ENCODE peak calls at places on chromosomes 4 and X, in eight cellular contexts. W, T, I, N, D, A, G and O are unnamed samples.

GRCh38 chrX:16892504-16893362 is 22.6 kb upstream of the RBBP7 start:
- DNase-seq in D (peak; percentile 53), T (peak; percentile 77), W (peak; percentile 92), G (peak; percentile 74), A (peak; percentile 92), I (no peak), N (peak; percentile 63), O (no peak)

GRCh38 chr4:102783006-102783405 is 22.2 kb upstream of the MANBA start:
- DNase-seq in T (peak; percentile 47), G (no peak), W (no peak), I (no peak), D (no peak), N (no peak), A (no peak), O (no peak)

GRCh38 chr4:95417531-95417930 is 131.2 kb downstream of the UNC5C start:
- DNase-seq in G (no peak), W (no peak), A (no peak), T (no peak), I (no peak), N (no peak), D (no peak), O (no peak)

GRCh38 chr4:29588615-29589014 is 1131.6 kb upstream of the PCDH7 start:
- DNase-seq in D (peak; percentile 41), N (no peak), I (no peak), T (no peak), A (no peak), W (no peak), G (no peak), O (no peak)

GRCh38 chr4:113086172-113086695 is 36.8 kb downstream of the ANK2 start:
- DNase-seq in W (no peak), G (no peak), A (no peak), T (no peak), D (no peak), N (no peak), I (no peak), O (no peak)

GRCh38 chr4:74661427-74662171 is 132.7 kb downstream of the BTC start:
- DNase-seq in G (no peak), W (no peak), D (no peak), T (peak; percentile 78), A (no peak), I (no peak), N (no peak), O (peak; percentile 5)

GRCh38 chr4:153209410-153209809 is 5.2 kb downstream of the TRIM2 start:
- DNase-seq in T (no peak), I (no peak), D (no peak), G (no peak), W (peak; percentile 35), A (no peak), N (no peak), O (no peak)

GRCh38 chrX:2266445-2267349 is 234.1 kb downstream of the DHRSX start:
- DNase-seq in D (no peak), G (no peak), N (no peak), T (no peak), A (no peak), W (no peak), I (no peak), O (no peak)

GRCh38 chr4:77078401-77078800 is 2.6 kb upstream of the CCNI start:
- DNase-seq in A (no peak), I (no peak), T (no peak), W (no peak), N (no peak), G (no peak), D (no peak), O (no peak)

GRCh38 chr4:55121246-55121645 is 4.1 kb downstream of the KDR start:
- DNase-seq in I (no peak), T (no peak), D (no peak), N (no peak), G (no peak), W (no peak), A (no peak), O (no peak)

GRCh38 chrX:7073336-7073735 is 74.2 kb upstream of the STS start:
- DNase-seq in W (no peak), I (no peak), G (no peak), T (no peak), D (no peak), N (no peak), A (no peak), O (no peak)

GRCh38 chrX:130974323-130974722 is 71.3 kb upstream of the ENOX2 start:
- DNase-seq in I (no peak), D (no peak), W (no peak), T (peak; percentile 61), G (no peak), N (no peak), A (no peak), O (peak; percentile 14)

GRCh38 chrX:136906921-136907510 is 26.5 kb upstream of the RBMX start:
- DNase-seq in A (no peak), G (no peak), W (no peak), N (no peak), T (no peak), I (no peak), D (no peak), O (no peak)

GRCh38 chr4:1154126-1154522 is 18.3 kb downstream of the SPON2 start:
- DNase-seq in G (no peak), I (no peak), W (no peak), D (no peak), T (no peak), A (no peak), N (no peak), O (no peak)

GRCh38 chr4:15963568-15963967 is 593 bp upstream of the FGFBP2 start:
- DNase-seq in T (no peak), G (no peak), W (no peak), D (no peak), A (no peak), N (no peak), I (no peak), O (no peak)

GRCh38 chr4:138110815-138111214 is 131.3 kb downstream of the SLC7A11 start:
- DNase-seq in T (peak; percentile 5), N (no peak), G (no peak), I (no peak), A (no peak), W (no peak), D (no peak), O (no peak)

GRCh38 chr4:88382621-88383020 is 4.0 kb downstream of the HERC6 start:
- DNase-seq in N (no peak), A (no peak), I (no peak), D (no peak), W (no peak), G (no peak), T (no peak), O (no peak)

GRCh38 chr4:55258152-55258863 is 87.7 kb upstream of the SRD5A3 start:
- DNase-seq in N (no peak), I (no peak), A (no peak), T (no peak), W (no peak), G (no peak), D (no peak), O (no peak)

GRCh38 chr4:83128235-83128929 is 13.9 kb upstream of the PLAC8 start:
- DNase-seq in G (no peak), W (no peak), A (no peak), I (no peak), T (peak; percentile 90), N (no peak), D (peak; percentile 85), O (no peak)

GRCh38 chr4:85722806-85723205 is 247.9 kb downstream of the ARHGAP24 start:
- DNase-seq in G (no peak), W (no peak), N (no peak), T (peak; percentile 80), I (no peak), D (no peak), A (no peak), O (no peak)

GRCh38 chr4:20395160-20395773 is 143.6 kb downstream of the SLIT2 start:
- DNase-seq in I (no peak), W (peak; percentile 88), G (no peak), T (peak; percentile 41), D (no peak), A (peak; percentile 72), N (no peak), O (no peak)

GRCh38 chr4:139191373-139191772 is 14.4 kb upstream of the ELF2 start:
- DNase-seq in T (no peak), N (no peak), I (no peak), A (no peak), G (no peak), W (no peak), D (no peak), O (no peak)

GRCh38 chr4:183960021-183960420 is 54.9 kb downstream of the STOX2 start:
- DNase-seq in I (no peak), A (peak; percentile 73), N (no peak), D (no peak), W (peak; percentile 70), G (no peak), T (peak; percentile 11), O (no peak)

GRCh38 chrX:117973175-117974075 is 143.2 kb downstream of the KLHL13 start:
- DNase-seq in T (no peak), W (no peak), A (no peak), D (no peak), G (no peak), I (no peak), N (peak; percentile 38), O (no peak)

GRCh38 chr4:8274772-8275241 is 5.3 kb downstream of the HTRA3 start:
- DNase-seq in I (no peak), G (peak; percentile 81), D (peak; percentile 92), N (no peak), W (no peak), A (no peak), T (peak; percentile 99), O (peak; percentile 82)

GRCh38 chr4:124183926-124184325 is 528.6 kb downstream of the ANKRD50 start:
- DNase-seq in G (no peak), I (no peak), D (no peak), T (peak; percentile 37), W (no peak), A (no peak), N (no peak), O (no peak)

GRCh38 chr4:145808021-145808650 is 128.2 kb downstream of the C4orf51 start:
- DNase-seq in I (no peak), A (peak; percentile 50), D (peak; percentile 67), T (peak; percentile 97), N (no peak), W (peak; percentile 55), G (no peak), O (peak; percentile 60)

GRCh38 chr4:94126669-94127068 is 81.0 kb upstream of the SMARCAD1 start:
- DNase-seq in T (peak; percentile 2), N (no peak), A (no peak), D (no peak), G (no peak), W (peak; percentile 59), I (no peak), O (no peak)

GRCh38 chr4:130808492-130808891 is 1712.5 kb downstream of the C4orf33 start:
- DNase-seq in D (no peak), T (no peak), A (no peak), N (no peak), G (no peak), I (no peak), W (peak; percentile 60), O (no peak)

GRCh38 chrX:48958635-48959094 is 1.3 kb upstream of the OTUD5 start:
- DNase-seq in W (peak; percentile 10), A (no peak), T (peak; percentile 86), I (no peak), G (no peak), D (peak; percentile 32), N (no peak), O (peak; percentile 64)

GRCh38 chrX:48606091-48606490 is 8.8 kb downstream of the WDR13 start:
- DNase-seq in N (no peak), G (no peak), T (no peak), D (no peak), A (no peak), W (peak; percentile 62), I (no peak), O (no peak)

GRCh38 chr4:172356002-172356401 is 542.8 kb downstream of the GALNTL6 start:
- DNase-seq in G (no peak), T (no peak), W (no peak), A (no peak), N (no peak), D (no peak), I (no peak), O (no peak)

GRCh38 chr4:87734936-87735335 is 64.4 kb upstream of the IBSP start:
- DNase-seq in G (no peak), I (no peak), A (no peak), N (no peak), T (no peak), D (no peak), W (no peak), O (no peak)

GRCh38 chrX:86016189-86016588 is 31.2 kb downstream of the CHM start:
- DNase-seq in N (no peak), W (peak; percentile 26), T (no peak), G (no peak), D (no peak), I (no peak), A (peak; percentile 49), O (no peak)